ENCODE peak calls at places on chromosomes 4 and X, in six cellular contexts. One of them, this sample, is unnamed. For H3K36me3, the result is how much of the 10 kb centered on the place peaks cover.

GRCh38 chrX:14936561-14936960 is 63.3 kb downstream of the MOSPD2 start:
- DNase-seq in MM.1S: no peak
- DNase-seq in stomach: no peak
- DNase-seq in WERI-Rb-1: no peak
- DNase-seq in Peyer's patch: no peak
- DNase-seq in CD8-positive, alpha-beta memory T cell: no peak
- DNase-seq in this sample: no peak

GRCh38 chrX:152206426-152206825 is 68.0 kb upstream of the MAGEA10 start:
- DNase-seq in MM.1S: no peak
- DNase-seq in stomach: no peak
- DNase-seq in WERI-Rb-1: no peak
- DNase-seq in Peyer's patch: no peak
- DNase-seq in CD8-positive, alpha-beta memory T cell: no peak
- DNase-seq in this sample: no peak

GRCh38 chr4:26459756-26460530 is 30.3 kb downstream of the CCKAR start:
- DNase-seq in MM.1S: no peak
- DNase-seq in stomach: no peak
- DNase-seq in WERI-Rb-1: no peak
- DNase-seq in Peyer's patch: no peak
- DNase-seq in CD8-positive, alpha-beta memory T cell: no peak
- DNase-seq in this sample: no peak

GRCh38 chr4:169902658-169903345 is 123.4 kb downstream of the MFAP3L start:
- DNase-seq in MM.1S: no peak
- DNase-seq in stomach: no peak
- DNase-seq in WERI-Rb-1: peak
- DNase-seq in Peyer's patch: no peak
- DNase-seq in CD8-positive, alpha-beta memory T cell: no peak
- DNase-seq in this sample: no peak

GRCh38 chrX:21744060-21744459 is 13.9 kb downstream of the SMPX start:
- DNase-seq in MM.1S: no peak
- DNase-seq in stomach: no peak
- DNase-seq in WERI-Rb-1: no peak
- DNase-seq in Peyer's patch: no peak
- DNase-seq in CD8-positive, alpha-beta memory T cell: no peak
- DNase-seq in this sample: no peak

GRCh38 chr4:90357117-90357710 is 230.0 kb downstream of the CCSER1 start:
- DNase-seq in MM.1S: peak
- DNase-seq in stomach: no peak
- DNase-seq in WERI-Rb-1: no peak
- DNase-seq in Peyer's patch: no peak
- DNase-seq in CD8-positive, alpha-beta memory T cell: no peak
- DNase-seq in this sample: no peak

GRCh38 chrX:132415012-132415411 is 73.8 kb downstream of the MBNL3 start:
- DNase-seq in MM.1S: no peak
- DNase-seq in stomach: no peak
- DNase-seq in WERI-Rb-1: no peak
- DNase-seq in Peyer's patch: no peak
- DNase-seq in CD8-positive, alpha-beta memory T cell: no peak
- DNase-seq in this sample: no peak

GRCh38 chr4:152634110-152634760 is 45.6 kb downstream of the TMEM154 start:
- DNase-seq in MM.1S: no peak
- DNase-seq in stomach: no peak
- DNase-seq in WERI-Rb-1: no peak
- DNase-seq in Peyer's patch: no peak
- DNase-seq in CD8-positive, alpha-beta memory T cell: no peak
- DNase-seq in this sample: no peak

GRCh38 chrX:113558576-113558975 is 717.9 kb upstream of the AMOT start:
- DNase-seq in MM.1S: no peak
- DNase-seq in stomach: no peak
- DNase-seq in WERI-Rb-1: no peak
- DNase-seq in Peyer's patch: no peak
- DNase-seq in CD8-positive, alpha-beta memory T cell: no peak
- DNase-seq in this sample: no peak

GRCh38 chr4:46648088-46648744 is 258.3 kb upstream of the GABRA2 start:
- DNase-seq in MM.1S: peak
- DNase-seq in stomach: no peak
- DNase-seq in WERI-Rb-1: peak
- DNase-seq in Peyer's patch: no peak
- DNase-seq in CD8-positive, alpha-beta memory T cell: no peak
- DNase-seq in this sample: no peak

GRCh38 chr4:8227201-8227770 is 28.2 kb downstream of the SH3TC1 start:
- DNase-seq in MM.1S: no peak
- DNase-seq in stomach: no peak
- DNase-seq in WERI-Rb-1: no peak
- DNase-seq in Peyer's patch: no peak
- DNase-seq in CD8-positive, alpha-beta memory T cell: no peak
- DNase-seq in this sample: no peak

GRCh38 chrX:132648870-132649269 is 160.0 kb upstream of the MBNL3 start:
- DNase-seq in MM.1S: no peak
- DNase-seq in stomach: no peak
- DNase-seq in WERI-Rb-1: no peak
- DNase-seq in Peyer's patch: no peak
- DNase-seq in CD8-positive, alpha-beta memory T cell: no peak
- DNase-seq in this sample: no peak

GRCh38 chr4:6692806-6693205 is 872 bp upstream of the S100P start:
- DNase-seq in MM.1S: no peak
- DNase-seq in stomach: no peak
- DNase-seq in WERI-Rb-1: no peak
- DNase-seq in Peyer's patch: no peak
- DNase-seq in CD8-positive, alpha-beta memory T cell: no peak
- DNase-seq in this sample: no peak

GRCh38 chr4:88137112-88137511 is 21.3 kb downstream of the ABCG2 start:
- DNase-seq in MM.1S: no peak
- DNase-seq in stomach: no peak
- DNase-seq in WERI-Rb-1: no peak
- DNase-seq in Peyer's patch: no peak
- DNase-seq in CD8-positive, alpha-beta memory T cell: no peak
- DNase-seq in this sample: no peak

GRCh38 chr4:69194166-69194565 is 20.4 kb downstream of the UGT2B11 start:
- DNase-seq in MM.1S: no peak
- DNase-seq in stomach: no peak
- DNase-seq in WERI-Rb-1: no peak
- DNase-seq in Peyer's patch: no peak
- DNase-seq in CD8-positive, alpha-beta memory T cell: no peak
- DNase-seq in this sample: no peak

GRCh38 chr4:41214158-41215146 is at the start of gene APBB2:
- DNase-seq in MM.1S: peak
- DNase-seq in stomach: peak
- DNase-seq in WERI-Rb-1: peak
- DNase-seq in Peyer's patch: peak
- DNase-seq in CD8-positive, alpha-beta memory T cell: peak
- DNase-seq in this sample: peak

GRCh38 chr4:2339458-2340271 is 77.8 kb upstream of the MXD4 start:
- DNase-seq in MM.1S: no peak
- DNase-seq in stomach: peak
- DNase-seq in WERI-Rb-1: no peak
- DNase-seq in Peyer's patch: peak
- DNase-seq in CD8-positive, alpha-beta memory T cell: no peak
- DNase-seq in this sample: no peak

GRCh38 chrX:70301716-70302115 is 11.8 kb downstream of the KIF4A start:
- DNase-seq in MM.1S: no peak
- DNase-seq in stomach: no peak
- DNase-seq in WERI-Rb-1: no peak
- DNase-seq in Peyer's patch: no peak
- DNase-seq in CD8-positive, alpha-beta memory T cell: no peak
- DNase-seq in this sample: no peak

GRCh38 chrX:77442728-77443127 is 4.5 kb upstream of the FGF16 start:
- DNase-seq in MM.1S: no peak
- DNase-seq in stomach: no peak
- DNase-seq in WERI-Rb-1: no peak
- DNase-seq in Peyer's patch: no peak
- DNase-seq in CD8-positive, alpha-beta memory T cell: no peak
- DNase-seq in this sample: no peak

GRCh38 chr4:78552398-78553396 is 1.1 kb downstream of the ANXA3 start:
- DNase-seq in MM.1S: no peak
- DNase-seq in stomach: no peak
- DNase-seq in WERI-Rb-1: no peak
- DNase-seq in Peyer's patch: no peak
- DNase-seq in CD8-positive, alpha-beta memory T cell: no peak
- DNase-seq in this sample: no peak

GRCh38 chr4:153212755-153213154 is 8.5 kb downstream of the TRIM2 start:
- DNase-seq in MM.1S: no peak
- DNase-seq in stomach: no peak
- DNase-seq in WERI-Rb-1: no peak
- DNase-seq in Peyer's patch: no peak
- DNase-seq in CD8-positive, alpha-beta memory T cell: no peak
- DNase-seq in this sample: no peak

GRCh38 chrX:37755073-37755472 is 24.8 kb upstream of the CYBB start:
- DNase-seq in MM.1S: peak
- DNase-seq in stomach: no peak
- DNase-seq in WERI-Rb-1: no peak
- DNase-seq in Peyer's patch: no peak
- DNase-seq in CD8-positive, alpha-beta memory T cell: peak
- DNase-seq in this sample: no peak

GRCh38 chrX:107773906-107774435 is 1.6 kb downstream of the TSC22D3 start:
- DNase-seq in MM.1S: no peak
- DNase-seq in stomach: no peak
- DNase-seq in WERI-Rb-1: no peak
- DNase-seq in Peyer's patch: no peak
- DNase-seq in CD8-positive, alpha-beta memory T cell: no peak
- DNase-seq in this sample: no peak

GRCh38 chrX:10296581-10296980 is 139.8 kb downstream of the CLCN4 start:
- DNase-seq in MM.1S: no peak
- DNase-seq in stomach: no peak
- DNase-seq in WERI-Rb-1: no peak
- DNase-seq in Peyer's patch: no peak
- DNase-seq in CD8-positive, alpha-beta memory T cell: no peak
- DNase-seq in this sample: no peak

GRCh38 chr4:41281038-41281634 is 24.4 kb downstream of the UCHL1 start:
- DNase-seq in MM.1S: peak
- DNase-seq in stomach: no peak
- DNase-seq in WERI-Rb-1: peak
- DNase-seq in Peyer's patch: no peak
- DNase-seq in CD8-positive, alpha-beta memory T cell: peak
- DNase-seq in this sample: no peak

GRCh38 chr4:145815626-145816025 is 123.0 kb downstream of the ZNF827 start:
- DNase-seq in MM.1S: no peak
- DNase-seq in stomach: no peak
- DNase-seq in WERI-Rb-1: no peak
- DNase-seq in Peyer's patch: no peak
- DNase-seq in CD8-positive, alpha-beta memory T cell: no peak
- DNase-seq in this sample: no peak
- H3K36me3 ChIP-seq in MM.1S: under half
- H3K36me3 ChIP-seq in stomach: under half
- H3K36me3 ChIP-seq in WERI-Rb-1: under half
- H3K36me3 ChIP-seq in Peyer's patch: under half
- H3K36me3 ChIP-seq in CD8-positive, alpha-beta memory T cell: under half
- H3K36me3 ChIP-seq in this sample: under half

GRCh38 chr4:168633071-168633470 is 136.2 kb downstream of the PALLD start:
- DNase-seq in MM.1S: no peak
- DNase-seq in stomach: no peak
- DNase-seq in WERI-Rb-1: no peak
- DNase-seq in Peyer's patch: no peak
- DNase-seq in CD8-positive, alpha-beta memory T cell: no peak
- DNase-seq in this sample: no peak
- H3K36me3 ChIP-seq in MM.1S: under half
- H3K36me3 ChIP-seq in stomach: under half
- H3K36me3 ChIP-seq in WERI-Rb-1: under half
- H3K36me3 ChIP-seq in Peyer's patch: under half
- H3K36me3 ChIP-seq in CD8-positive, alpha-beta memory T cell: under half
- H3K36me3 ChIP-seq in this sample: under half

GRCh38 chr4:184734758-184735157 is 862 bp upstream of the CENPU start:
- DNase-seq in MM.1S: no peak
- DNase-seq in stomach: no peak
- DNase-seq in WERI-Rb-1: no peak
- DNase-seq in Peyer's patch: no peak
- DNase-seq in CD8-positive, alpha-beta memory T cell: no peak
- DNase-seq in this sample: no peak

GRCh38 chr4:184731056-184731455 is 2.8 kb downstream of the CENPU start:
- DNase-seq in MM.1S: no peak
- DNase-seq in stomach: no peak
- DNase-seq in WERI-Rb-1: no peak
- DNase-seq in Peyer's patch: no peak
- DNase-seq in CD8-positive, alpha-beta memory T cell: no peak
- DNase-seq in this sample: no peak

GRCh38 chr4:184733654-184734524 is at the start of gene CENPU:
- DNase-seq in MM.1S: peak
- DNase-seq in stomach: peak
- DNase-seq in WERI-Rb-1: peak
- DNase-seq in Peyer's patch: peak
- DNase-seq in CD8-positive, alpha-beta memory T cell: peak
- DNase-seq in this sample: peak

GRCh38 chr4:184728858-184729257 is 5.0 kb downstream of the CENPU start:
- DNase-seq in MM.1S: no peak
- DNase-seq in stomach: no peak
- DNase-seq in WERI-Rb-1: no peak
- DNase-seq in Peyer's patch: no peak
- DNase-seq in CD8-positive, alpha-beta memory T cell: no peak
- DNase-seq in this sample: no peak

DNA sequence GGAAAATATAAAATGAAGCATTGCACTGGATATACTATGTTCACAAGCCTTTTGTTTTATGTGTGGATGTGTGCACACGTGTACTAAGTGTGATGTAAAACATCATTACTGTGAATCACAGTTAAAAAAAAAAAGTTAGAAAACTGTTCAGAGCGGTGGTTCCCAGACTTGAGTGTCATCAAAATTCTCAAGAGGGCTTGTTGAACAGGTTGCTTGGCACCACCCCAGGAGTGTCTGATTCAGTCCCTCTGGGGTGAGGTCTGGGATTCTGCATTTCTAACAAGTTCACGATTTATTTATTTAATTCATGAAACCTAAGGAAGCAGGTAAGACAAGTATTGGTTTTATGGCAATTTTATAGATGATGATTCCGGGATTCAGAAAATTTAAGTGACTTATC is 1.8 kb downstream of the CENPU start:
- DNase-seq in MM.1S: no peak
- DNase-seq in stomach: no peak
- DNase-seq in WERI-Rb-1: no peak
- DNase-seq in Peyer's patch: no peak
- DNase-seq in CD8-positive, alpha-beta memory T cell: no peak
- DNase-seq in this sample: no peak
- H3K36me3 ChIP-seq in MM.1S: under half
- H3K36me3 ChIP-seq in stomach: under half
- H3K36me3 ChIP-seq in WERI-Rb-1: half or more
- H3K36me3 ChIP-seq in Peyer's patch: under half
- H3K36me3 ChIP-seq in CD8-positive, alpha-beta memory T cell: under half
- H3K36me3 ChIP-seq in this sample: under half

GRCh38 chrX:124373348-124373747 is 27.0 kb downstream of the SH2D1A start:
- DNase-seq in MM.1S: no peak
- DNase-seq in stomach: no peak
- DNase-seq in WERI-Rb-1: no peak
- DNase-seq in Peyer's patch: no peak
- DNase-seq in CD8-positive, alpha-beta memory T cell: no peak
- DNase-seq in this sample: no peak
- H3K36me3 ChIP-seq in MM.1S: under half
- H3K36me3 ChIP-seq in stomach: under half
- H3K36me3 ChIP-seq in WERI-Rb-1: under half
- H3K36me3 ChIP-seq in Peyer's patch: under half
- H3K36me3 ChIP-seq in CD8-positive, alpha-beta memory T cell: under half
- H3K36me3 ChIP-seq in this sample: under half

GRCh38 chr4:141957416-141957815 is 321.0 kb downstream of the IL15 start:
- DNase-seq in MM.1S: no peak
- DNase-seq in stomach: no peak
- DNase-seq in WERI-Rb-1: no peak
- DNase-seq in Peyer's patch: no peak
- DNase-seq in CD8-positive, alpha-beta memory T cell: no peak
- DNase-seq in this sample: no peak
- H3K36me3 ChIP-seq in MM.1S: under half
- H3K36me3 ChIP-seq in stomach: under half
- H3K36me3 ChIP-seq in WERI-Rb-1: under half
- H3K36me3 ChIP-seq in Peyer's patch: under half
- H3K36me3 ChIP-seq in CD8-positive, alpha-beta memory T cell: under half
- H3K36me3 ChIP-seq in this sample: under half

This sample was measured in psoas muscle.